ENCODE peak calls at places on chromosomes 3 and 15, in nine cellular contexts. W is endodermal cell; Y is psoas muscle; M is Peyer's patch; P is neuronal stem cell; U is CD4-positive, alpha-beta memory T cell; Q is upper lobe of right lung; L is ovary; K is IMR-90. C is an unnamed sample.

GRCh38 chr3:107064445-107065060 is 312.7 kb upstream of the CCDC54 start:
- DNase-seq in P (peak; percentile 81), Y (no peak), L (peak; percentile 73), U (peak; percentile 44), W (peak; percentile 92), Q (no peak), K (peak; percentile 78), M (no peak), C (peak; percentile 81)

GRCh38 chr3:146133436-146133835 is 27.5 kb downstream of the PLOD2 start:
- DNase-seq in W (no peak), K (peak; percentile 16), M (no peak), P (no peak), U (no peak), Y (no peak), Q (no peak), L (no peak), C (no peak)

GRCh38 chr3:138899592-138899991 is 47.3 kb downstream of the FOXL2 start:
- DNase-seq in U (no peak), M (no peak), K (no peak), P (no peak), Q (no peak), Y (no peak), W (no peak), L (no peak), C (no peak)

GRCh38 chr3:156251424-156251823 is 131.0 kb downstream of the KCNAB1 start:
- DNase-seq in Q (no peak), K (no peak), L (no peak), P (no peak), Y (no peak), M (no peak), U (no peak), W (no peak), C (no peak)

GRCh38 chr3:56801597-56802410 is at the start of gene ARHGEF3:
- DNase-seq in U (peak; percentile 86), Y (peak; percentile 92), L (peak; percentile 91), M (peak; percentile 91), P (peak; percentile 72), Q (peak; percentile 95), K (peak; percentile 48), W (peak; percentile 95), C (peak; percentile 84)

GRCh38 chr3:46484388-46484787 is 13.4 kb upstream of the RTP3 start:
- DNase-seq in W (no peak), K (no peak), U (no peak), M (no peak), L (no peak), Q (no peak), P (no peak), Y (no peak), C (no peak)

GRCh38 chr15:74242296-74242929 is 6.3 kb downstream of the CCDC33 start:
- DNase-seq in K (peak; percentile 17), L (no peak), U (no peak), P (no peak), Y (no peak), Q (no peak), M (no peak), W (peak; percentile 69), C (no peak)

GRCh38 chr3:39407773-39408492 is 1.4 kb downstream of the RPSA start:
- DNase-seq in Y (no peak), P (no peak), M (no peak), K (peak; percentile 29), Q (no peak), U (no peak), W (no peak), L (no peak), C (no peak)

GRCh38 chr3:194365526-194365925 is 4.0 kb downstream of the LRRC15 start:
- DNase-seq in W (no peak), Y (no peak), K (no peak), P (no peak), L (no peak), M (no peak), Q (no peak), U (no peak), C (no peak)

GRCh38 chr15:75573001-75573400 is 6.1 kb downstream of the PTPN9 start:
- DNase-seq in M (no peak), P (no peak), K (peak; percentile 49), W (no peak), U (no peak), Y (no peak), Q (no peak), L (no peak), C (peak; percentile 52)

GRCh38 chr15:89333959-89334509 is 590 bp downstream of the POLG start:
- DNase-seq in U (no peak), M (no peak), Q (no peak), K (no peak), L (no peak), W (no peak), Y (peak; percentile 79), P (no peak), C (peak; percentile 63)

GRCh38 chr3:196971094-196971698 is 2.6 kb upstream of the PIGZ start:
- DNase-seq in W (no peak), L (no peak), K (no peak), M (no peak), U (no peak), Q (no peak), Y (no peak), P (no peak), C (no peak)

GRCh38 chr3:31802981-31803380 is 178.1 kb downstream of the OSBPL10 start:
- DNase-seq in Y (no peak), Q (no peak), W (no peak), U (no peak), P (no peak), M (no peak), K (no peak), L (no peak), C (no peak)

GRCh38 chr3:183259621-183260020 is 6.6 kb downstream of the B3GNT5 start:
- DNase-seq in Y (no peak), L (no peak), P (no peak), Q (no peak), U (no peak), W (no peak), M (no peak), K (no peak), C (no peak)

GRCh38 chr3:183259087-183259486 is 6.0 kb downstream of the B3GNT5 start:
- DNase-seq in K (no peak), Q (no peak), W (no peak), Y (no peak), M (no peak), L (no peak), U (no peak), P (no peak), C (no peak)

GRCh38 chr3:183260167-183260904 is 7.3 kb downstream of the B3GNT5 start:
- DNase-seq in M (no peak), U (no peak), W (no peak), Q (no peak), L (no peak), P (no peak), Y (no peak), K (no peak), C (no peak)

GRCh38 chr3:183262979-183263378 is 9.9 kb downstream of the B3GNT5 start:
- DNase-seq in P (no peak), Y (no peak), U (no peak), L (no peak), K (no peak), W (no peak), M (no peak), Q (no peak), C (no peak)

GRCh38 chr3:183261103-183261502 is 8.1 kb downstream of the B3GNT5 start:
- DNase-seq in M (no peak), P (no peak), U (no peak), W (no peak), Q (no peak), K (no peak), Y (no peak), L (no peak), C (no peak)
- H3K4me1 ChIP-seq in M (peaks cover 7% of the 10 kb centered on the region), P (peaks cover 10% of the 10 kb centered on the region), U (no peaks in the 10 kb centered on the region), W (peaks cover 23% of the 10 kb centered on the region), Q (peaks cover 29% of the 10 kb centered on the region), K (no peaks in the 10 kb centered on the region), Y (peaks cover 53% of the 10 kb centered on the region), L (peaks cover 8% of the 10 kb centered on the region), C (peaks cover 21% of the 10 kb centered on the region)

GRCh38 chr3:152302521-152303021 is 33.8 kb downstream of the MBNL1 start:
- DNase-seq in Q (peak; percentile 72), L (peak; percentile 87), W (no peak), K (peak; percentile 90), Y (peak; percentile 70), U (no peak), P (no peak), M (no peak), C (no peak)
- H3K4me3 ChIP-seq in Q (peak overlapping the region; percentile 21), L (no peak overlapping the region), W (no peak overlapping the region), K (no peak overlapping the region), Y (peak overlapping the region; percentile 70), U (no peak overlapping the region), P (no peak overlapping the region), M (no peak overlapping the region), C (peak overlapping the region; percentile 13)

GRCh38 chr3:2770451-2770850 is 339.7 kb downstream of the IL5RA start:
- DNase-seq in M (no peak), Q (no peak), L (no peak), K (no peak), P (peak; percentile 52), Y (no peak), U (no peak), W (peak; percentile 47), C (no peak)
- H3K27me3 ChIP-seq in M (no peaks in the 10 kb centered on the region), Q (no peaks in the 10 kb centered on the region), L (no peaks in the 10 kb centered on the region), K (no peaks in the 10 kb centered on the region), P (no peaks in the 10 kb centered on the region), Y (no peaks in the 10 kb centered on the region), U (no peaks in the 10 kb centered on the region), W (peaks cover 86% of the 10 kb centered on the region), C (no peaks in the 10 kb centered on the region)

GRCh38 chr3:49343163-49343562 is 3.3 kb upstream of the USP4 start:
- DNase-seq in W (no peak), L (no peak), K (no peak), Q (no peak), Y (no peak), P (no peak), M (no peak), U (no peak), C (no peak)

GRCh38 chr3:49339593-49339946 is 283 bp downstream of the USP4 start:
- DNase-seq in Y (peak; percentile 59), L (peak; percentile 47), K (no peak), W (no peak), Q (peak; percentile 74), M (no peak), P (no peak), U (no peak), C (peak; percentile 71)

GRCh38 chr3:49341996-49342395 is 2.1 kb upstream of the USP4 start:
- DNase-seq in L (no peak), U (no peak), Q (no peak), Y (peak; percentile 6), P (no peak), M (no peak), W (no peak), K (no peak), C (no peak)

DNA sequence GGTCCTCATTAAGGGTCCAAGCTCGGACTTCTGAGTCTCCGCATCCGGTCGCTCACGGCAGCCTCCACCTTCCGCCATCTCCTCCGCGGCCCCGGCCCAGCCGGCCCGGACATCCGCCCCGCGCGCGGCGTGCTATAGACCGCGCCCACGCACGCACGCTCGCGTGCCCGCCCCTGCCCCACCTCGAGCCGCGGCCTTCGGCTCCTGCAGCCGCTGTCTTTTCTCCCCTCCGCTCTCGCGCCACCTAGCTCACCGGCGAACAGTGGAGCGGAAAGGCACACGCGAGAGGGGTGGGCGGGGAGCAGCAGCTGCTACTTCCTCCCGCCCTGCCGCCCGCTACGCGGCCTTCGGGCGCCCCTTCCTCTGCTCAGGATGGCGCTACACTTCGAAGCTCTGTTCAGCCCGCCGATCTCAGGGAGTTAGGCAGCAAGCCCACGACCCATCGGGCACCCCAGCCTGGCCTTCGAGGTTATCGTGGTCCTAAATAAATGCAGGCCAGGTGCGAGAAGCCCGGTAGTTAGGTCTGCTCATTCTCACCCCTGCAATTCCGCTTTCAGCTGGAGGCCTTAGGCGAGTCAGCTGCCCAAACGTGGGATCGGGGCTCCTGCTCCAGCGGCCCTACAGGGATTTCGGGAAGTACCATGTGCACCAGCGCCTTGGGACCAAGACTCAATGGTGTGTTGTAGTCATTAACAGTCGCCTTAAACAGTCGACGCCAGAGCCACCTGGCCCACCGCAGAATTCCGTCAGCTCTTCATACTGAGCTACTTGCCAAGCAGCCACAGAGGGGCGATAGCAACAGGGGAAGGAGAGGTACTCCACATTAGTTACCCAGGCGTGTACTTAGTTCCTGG is at the start of gene USP4:
- DNase-seq in K (peak; percentile 87), M (peak; percentile 96), Y (peak; percentile 94), U (peak; percentile 93), P (peak; percentile 77), L (peak; percentile 91), Q (peak; percentile 98), W (peak; percentile 91), C (peak; percentile 93)
- H3K4me1 ChIP-seq in K (peaks cover 11% of the 10 kb centered on the region), M (peaks cover 16% of the 10 kb centered on the region), Y (peaks cover 15% of the 10 kb centered on the region), U (peaks cover 56% of the 10 kb centered on the region), P (peaks cover 5% of the 10 kb centered on the region), L (peaks cover 5% of the 10 kb centered on the region), Q (peaks cover 27% of the 10 kb centered on the region), W (no peaks in the 10 kb centered on the region), C (peaks cover 12% of the 10 kb centered on the region)